ENCODE peak calls at places on chromosomes 12 and 14, in eight cellular contexts. One of them, this sample, is unnamed.
A peak's percentile ranks its signal among the peaks of the same experiment; 100 is the strongest.

GRCh38 chr14:52780893-52781292 is 10.5 kb downstream of the GNPNAT1 start:
- DNase-seq in right lobe of liver: no peak
- DNase-seq in lower lobe of right lung: no peak
- DNase-seq in cardiac fibroblast: peak; percentile 24
- DNase-seq in A549: no peak
- DNase-seq in spleen: no peak
- DNase-seq in tibial nerve: no peak
- DNase-seq in OCI-LY7: no peak
- DNase-seq in this sample: no peak

GRCh38 chr12:94074970-94075695 is 73.2 kb upstream of the PLXNC1 start:
- DNase-seq in right lobe of liver: peak; percentile 62
- DNase-seq in A549: peak; percentile 64
- DNase-seq in OCI-LY7: peak; percentile 8
- DNase-seq in lower lobe of right lung: peak; percentile 62
- DNase-seq in cardiac fibroblast: peak; percentile 94
- DNase-seq in spleen: no peak
- DNase-seq in tibial nerve: peak; percentile 63
- DNase-seq in this sample: peak; percentile 76

GRCh38 chr12:9725471-9725870 is 7.4 kb downstream of the CLECL1 start:
- DNase-seq in right lobe of liver: no peak
- DNase-seq in cardiac fibroblast: no peak
- DNase-seq in spleen: no peak
- DNase-seq in lower lobe of right lung: no peak
- DNase-seq in OCI-LY7: no peak
- DNase-seq in A549: no peak
- DNase-seq in tibial nerve: no peak
- DNase-seq in this sample: no peak

GRCh38 chr14:81400852-81401251 is 728 bp upstream of the STON2 start:
- DNase-seq in cardiac fibroblast: peak; percentile 99
- DNase-seq in tibial nerve: peak; percentile 91
- DNase-seq in OCI-LY7: no peak
- DNase-seq in A549: peak; percentile 17
- DNase-seq in right lobe of liver: no peak
- DNase-seq in lower lobe of right lung: peak; percentile 58
- DNase-seq in spleen: no peak
- DNase-seq in this sample: peak; percentile 81

GRCh38 chr12:17148706-17149105 is 542.7 kb upstream of the LMO3 start:
- DNase-seq in lower lobe of right lung: no peak
- DNase-seq in A549: no peak
- DNase-seq in OCI-LY7: peak; percentile 14
- DNase-seq in right lobe of liver: no peak
- DNase-seq in tibial nerve: no peak
- DNase-seq in spleen: no peak
- DNase-seq in cardiac fibroblast: no peak
- DNase-seq in this sample: no peak

GRCh38 chr12:70069221-70069811 is 173.9 kb upstream of the CNOT2 start:
- DNase-seq in spleen: no peak
- DNase-seq in OCI-LY7: no peak
- DNase-seq in lower lobe of right lung: no peak
- DNase-seq in cardiac fibroblast: no peak
- DNase-seq in tibial nerve: no peak
- DNase-seq in A549: no peak
- DNase-seq in right lobe of liver: no peak
- DNase-seq in this sample: no peak

GRCh38 chr14:21098134-21098891 is at the start of gene ZNF219:
- DNase-seq in tibial nerve: peak; percentile 47
- DNase-seq in right lobe of liver: no peak
- DNase-seq in lower lobe of right lung: peak; percentile 65
- DNase-seq in spleen: peak; percentile 86
- DNase-seq in cardiac fibroblast: peak; percentile 43
- DNase-seq in OCI-LY7: peak; percentile 55
- DNase-seq in A549: peak; percentile 57
- DNase-seq in this sample: no peak

GRCh38 chr14:67572608-67573007 is 27.5 kb downstream of the PIGH start:
- DNase-seq in cardiac fibroblast: no peak
- DNase-seq in A549: no peak
- DNase-seq in lower lobe of right lung: peak; percentile 15
- DNase-seq in spleen: peak; percentile 66
- DNase-seq in tibial nerve: no peak
- DNase-seq in right lobe of liver: no peak
- DNase-seq in OCI-LY7: no peak
- DNase-seq in this sample: no peak

GRCh38 chr12:92735131-92735721 is 32.4 kb downstream of the PLEKHG7 start:
- DNase-seq in cardiac fibroblast: peak; percentile 91
- DNase-seq in spleen: no peak
- DNase-seq in right lobe of liver: no peak
- DNase-seq in A549: no peak
- DNase-seq in tibial nerve: no peak
- DNase-seq in OCI-LY7: no peak
- DNase-seq in lower lobe of right lung: no peak
- DNase-seq in this sample: peak; percentile 78

GRCh38 chr14:100578552-100578951 is 8.7 kb downstream of the BEGAIN start:
- DNase-seq in right lobe of liver: no peak
- DNase-seq in spleen: no peak
- DNase-seq in cardiac fibroblast: peak; percentile 47
- DNase-seq in tibial nerve: no peak
- DNase-seq in lower lobe of right lung: no peak
- DNase-seq in OCI-LY7: no peak
- DNase-seq in A549: no peak
- DNase-seq in this sample: no peak

GRCh38 chr12:34346372-34347034 is 324.2 kb downstream of the ALG10 start:
- DNase-seq in right lobe of liver: no peak
- DNase-seq in OCI-LY7: no peak
- DNase-seq in lower lobe of right lung: no peak
- DNase-seq in spleen: no peak
- DNase-seq in A549: no peak
- DNase-seq in cardiac fibroblast: no peak
- DNase-seq in tibial nerve: no peak
- DNase-seq in this sample: no peak

GRCh38 chr12:28108599-28108998 is 81.7 kb upstream of the CCDC91 start:
- DNase-seq in right lobe of liver: no peak
- DNase-seq in OCI-LY7: no peak
- DNase-seq in spleen: no peak
- DNase-seq in tibial nerve: no peak
- DNase-seq in lower lobe of right lung: no peak
- DNase-seq in cardiac fibroblast: peak; percentile 27
- DNase-seq in A549: no peak
- DNase-seq in this sample: peak; percentile 66

GRCh38 chr12:81942588-81942987 is 183.4 kb upstream of the PPFIA2 start:
- DNase-seq in spleen: no peak
- DNase-seq in lower lobe of right lung: no peak
- DNase-seq in OCI-LY7: no peak
- DNase-seq in right lobe of liver: no peak
- DNase-seq in cardiac fibroblast: no peak
- DNase-seq in tibial nerve: no peak
- DNase-seq in A549: no peak
- DNase-seq in this sample: no peak

GRCh38 chr14:22971152-22971551 is 11.2 kb downstream of the AJUBA start:
- DNase-seq in cardiac fibroblast: no peak
- DNase-seq in right lobe of liver: no peak
- DNase-seq in spleen: no peak
- DNase-seq in tibial nerve: no peak
- DNase-seq in lower lobe of right lung: no peak
- DNase-seq in A549: no peak
- DNase-seq in OCI-LY7: no peak
- DNase-seq in this sample: no peak

GRCh38 chr12:21891763-21892217 is 49.4 kb downstream of the ABCC9 start:
- DNase-seq in spleen: no peak
- DNase-seq in lower lobe of right lung: no peak
- DNase-seq in right lobe of liver: peak; percentile 83
- DNase-seq in cardiac fibroblast: no peak
- DNase-seq in tibial nerve: peak; percentile 30
- DNase-seq in A549: no peak
- DNase-seq in OCI-LY7: no peak
- DNase-seq in this sample: no peak

GRCh38 chr14:104602933-104603325 is 1.6 kb downstream of the TMEM179 start:
- DNase-seq in lower lobe of right lung: peak; percentile 35
- DNase-seq in A549: no peak
- DNase-seq in OCI-LY7: no peak
- DNase-seq in spleen: peak; percentile 44
- DNase-seq in cardiac fibroblast: no peak
- DNase-seq in tibial nerve: no peak
- DNase-seq in right lobe of liver: no peak
- DNase-seq in this sample: no peak

GRCh38 chr14:81070511-81070910 is 115.1 kb downstream of the TSHR start:
- DNase-seq in lower lobe of right lung: no peak
- DNase-seq in tibial nerve: no peak
- DNase-seq in OCI-LY7: no peak
- DNase-seq in A549: no peak
- DNase-seq in cardiac fibroblast: no peak
- DNase-seq in right lobe of liver: no peak
- DNase-seq in spleen: no peak
- DNase-seq in this sample: no peak

GRCh38 chr12:105467710-105468366 is 137.3 kb downstream of the C12orf75 start:
- DNase-seq in cardiac fibroblast: no peak
- DNase-seq in lower lobe of right lung: no peak
- DNase-seq in A549: no peak
- DNase-seq in OCI-LY7: no peak
- DNase-seq in right lobe of liver: no peak
- DNase-seq in tibial nerve: no peak
- DNase-seq in spleen: no peak
- DNase-seq in this sample: no peak

GRCh38 chr12:65999564-66000280 is 130.8 kb downstream of the LLPH start:
- DNase-seq in cardiac fibroblast: peak; percentile 55
- DNase-seq in A549: no peak
- DNase-seq in right lobe of liver: no peak
- DNase-seq in tibial nerve: no peak
- DNase-seq in spleen: no peak
- DNase-seq in OCI-LY7: no peak
- DNase-seq in lower lobe of right lung: no peak
- DNase-seq in this sample: peak; percentile 27

GRCh38 chr12:111685322-111685810 is 390 bp downstream of the BRAP start:
- DNase-seq in tibial nerve: no peak
- DNase-seq in OCI-LY7: peak; percentile 17
- DNase-seq in lower lobe of right lung: peak; percentile 46
- DNase-seq in spleen: no peak
- DNase-seq in cardiac fibroblast: no peak
- DNase-seq in right lobe of liver: no peak
- DNase-seq in A549: no peak
- DNase-seq in this sample: no peak

GRCh38 chr12:104456417-104456949 is at the start of gene CHST11:
- DNase-seq in tibial nerve: peak; percentile 63
- DNase-seq in A549: peak; percentile 95
- DNase-seq in spleen: peak; percentile 96
- DNase-seq in OCI-LY7: peak; percentile 92
- DNase-seq in lower lobe of right lung: peak; percentile 89
- DNase-seq in cardiac fibroblast: peak; percentile 88
- DNase-seq in right lobe of liver: peak; percentile 81
- DNase-seq in this sample: peak; percentile 83
- TF ChIP-seq CTCF in tibial nerve: no peak
- TF ChIP-seq CTCF in A549: no peak
- TF ChIP-seq CTCF in spleen: peak; percentile 50
- TF ChIP-seq CTCF in OCI-LY7: peak; percentile 59
- TF ChIP-seq CTCF in lower lobe of right lung: peak; percentile 41
- TF ChIP-seq CTCF in cardiac fibroblast: peak; percentile 51
- TF ChIP-seq CTCF in right lobe of liver: peak; percentile 10
- TF ChIP-seq CTCF in this sample: peak; percentile 48

DNA sequence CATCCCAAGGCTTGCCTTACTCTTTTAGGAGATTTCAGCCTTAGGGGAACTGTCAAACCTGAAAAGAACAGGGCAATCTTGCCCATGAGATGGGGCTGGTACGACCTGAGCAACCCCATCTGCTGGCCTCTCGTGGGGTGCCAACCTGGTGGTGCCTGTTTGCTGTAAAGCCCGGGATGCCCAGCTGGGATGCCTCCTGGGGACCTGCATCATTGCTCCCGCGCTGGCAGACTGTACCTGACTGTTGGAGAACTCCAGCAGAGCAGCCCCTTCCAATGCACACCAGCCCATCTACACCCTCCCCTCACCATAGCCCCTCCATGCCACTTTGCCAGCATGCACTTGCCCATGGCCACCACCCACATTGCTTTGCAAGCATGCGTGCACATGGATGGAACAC is 335.7 kb downstream of the RPS29 start:
- DNase-seq in lower lobe of right lung: no peak
- DNase-seq in cardiac fibroblast: no peak
- DNase-seq in A549: no peak
- DNase-seq in tibial nerve: no peak
- DNase-seq in OCI-LY7: no peak
- DNase-seq in right lobe of liver: no peak
- DNase-seq in spleen: no peak
- DNase-seq in this sample: no peak
- H3K4me3 ChIP-seq in lower lobe of right lung: no peak overlapping the region
- H3K4me3 ChIP-seq in cardiac fibroblast: no peak overlapping the region
- H3K4me3 ChIP-seq in A549: no peak overlapping the region
- H3K4me3 ChIP-seq in tibial nerve: no peak overlapping the region
- H3K4me3 ChIP-seq in OCI-LY7: no peak overlapping the region
- H3K4me3 ChIP-seq in right lobe of liver: no peak overlapping the region
- H3K4me3 ChIP-seq in spleen: no peak overlapping the region
- H3K4me3 ChIP-seq in this sample: no peak overlapping the region

DNA sequence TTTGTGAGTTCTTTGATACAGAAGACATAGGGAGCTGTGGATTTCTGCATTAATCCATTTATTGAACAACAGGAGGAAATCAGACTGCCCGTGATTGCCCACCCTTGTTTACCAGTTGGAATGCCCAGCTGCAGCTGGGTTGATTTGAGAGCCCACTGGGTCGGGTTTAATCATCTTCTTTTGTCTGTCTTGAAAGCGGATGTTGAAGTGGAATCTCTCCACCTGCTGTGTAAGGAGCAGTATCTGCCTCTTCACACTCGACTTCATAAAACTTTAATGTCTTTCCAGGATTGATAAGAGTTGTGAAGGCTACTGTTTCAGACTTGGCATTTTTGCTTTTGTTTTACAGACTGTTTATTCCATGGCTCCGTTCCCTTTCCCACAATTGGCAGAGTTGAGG is 39.9 kb downstream of the TBC1D30 start:
- DNase-seq in OCI-LY7: no peak
- DNase-seq in cardiac fibroblast: no peak
- DNase-seq in A549: no peak
- DNase-seq in right lobe of liver: no peak
- DNase-seq in lower lobe of right lung: no peak
- DNase-seq in tibial nerve: no peak
- DNase-seq in spleen: no peak
- DNase-seq in this sample: no peak
- TF ChIP-seq CTCF in OCI-LY7: no peak
- TF ChIP-seq CTCF in cardiac fibroblast: no peak
- TF ChIP-seq CTCF in A549: no peak
- TF ChIP-seq CTCF in right lobe of liver: no peak
- TF ChIP-seq CTCF in lower lobe of right lung: no peak
- TF ChIP-seq CTCF in tibial nerve: no peak
- TF ChIP-seq CTCF in spleen: no peak
- TF ChIP-seq CTCF in this sample: no peak

DNA sequence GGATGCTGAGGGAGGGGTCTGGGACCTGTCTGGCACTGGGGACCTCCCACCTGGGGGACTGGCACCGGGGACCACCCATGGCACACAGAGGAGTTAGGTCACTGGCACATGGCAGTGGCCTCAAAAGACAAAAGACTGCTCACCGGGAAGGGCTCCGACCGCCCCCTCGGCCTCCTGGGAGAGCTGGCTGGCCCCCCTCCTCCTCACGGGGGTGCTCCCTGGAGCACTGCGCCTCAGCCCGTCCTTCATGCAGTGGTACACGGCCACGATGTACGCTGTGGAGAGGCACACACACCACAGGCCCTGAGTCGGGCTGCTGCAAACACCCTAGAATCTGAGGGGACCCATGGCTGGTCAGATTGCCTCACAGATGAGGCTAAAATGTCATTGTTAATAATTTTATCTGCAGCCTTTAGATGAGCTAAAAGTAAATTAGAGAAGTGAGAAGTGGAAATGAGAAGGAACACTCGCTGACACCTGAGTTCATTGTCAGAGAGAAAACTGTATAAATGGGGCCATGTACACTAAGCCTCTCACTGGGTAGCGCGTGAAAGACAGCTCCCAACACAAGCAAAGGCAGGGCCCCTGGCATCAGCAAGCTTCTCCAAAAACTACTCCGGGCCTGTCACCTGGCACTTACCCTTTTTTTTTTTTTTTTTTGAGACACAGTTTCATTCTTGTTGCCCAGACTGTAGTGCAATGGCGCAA is 14.1 kb downstream of the P2RX2 start:
- DNase-seq in spleen: peak; percentile 5
- DNase-seq in A549: no peak
- DNase-seq in tibial nerve: no peak
- DNase-seq in cardiac fibroblast: no peak
- DNase-seq in OCI-LY7: peak; percentile 89
- DNase-seq in lower lobe of right lung: no peak
- DNase-seq in right lobe of liver: peak; percentile 48
- DNase-seq in this sample: no peak
- H3K4me3 ChIP-seq in spleen: no peak overlapping the region
- H3K4me3 ChIP-seq in A549: no peak overlapping the region
- H3K4me3 ChIP-seq in tibial nerve: no peak overlapping the region
- H3K4me3 ChIP-seq in cardiac fibroblast: no peak overlapping the region
- H3K4me3 ChIP-seq in OCI-LY7: peak overlapping the region; percentile 20
- H3K4me3 ChIP-seq in lower lobe of right lung: no peak overlapping the region
- H3K4me3 ChIP-seq in right lobe of liver: no peak overlapping the region
- H3K4me3 ChIP-seq in this sample: no peak overlapping the region

This sample was measured in brain microvascular endothelial cell.